ENCODE peak calls at places on chromosome 20, in four cellular contexts. R is tibial nerve, C is IMR-90, Z is Peyer's patch. H is an unnamed sample.

GRCh38 chr20:19785173-19785799 is 27.2 kb downstream of the RIN2 start:
- DNase-seq in R (no peak), C (peak; percentile 68), Z (no peak), H (no peak)

GRCh38 chr20:50629675-50630055 is 61.7 kb downstream of the RIPOR3 start:
- DNase-seq in Z (no peak), R (no peak), C (no peak), H (no peak)

GRCh38 chr20:36062799-36063198 is 91.7 kb upstream of the EPB41L1 start:
- DNase-seq in R (no peak), C (no peak), Z (no peak), H (no peak)

GRCh38 chr20:14860410-14860814 is 523.0 kb upstream of the FLRT3 start:
- DNase-seq in R (no peak), Z (no peak), C (no peak), H (no peak)

GRCh38 chr20:2652724-2653510 is 485 bp downstream of the NOP56 start:
- DNase-seq in C (no peak), R (no peak), Z (peak; percentile 69), H (no peak)

GRCh38 chr20:51132286-51132810 is 109.4 kb upstream of the KCNG1 start:
- DNase-seq in R (no peak), Z (no peak), C (peak; percentile 37), H (no peak)

GRCh38 chr20:62936996-62937352 is 973 bp upstream of the GID8 start:
- DNase-seq in C (peak; percentile 83), R (no peak), Z (no peak), H (no peak)

GRCh38 chr20:63494084-63494419 is 4.8 kb downstream of the EEF1A2 start:
- DNase-seq in Z (no peak), R (no peak), C (no peak), H (no peak)

GRCh38 chr20:1374246-1374645 is 18.6 kb downstream of the FKBP1A start:
- DNase-seq in R (no peak), C (no peak), Z (no peak), H (no peak)

GRCh38 chr20:1371830-1372539 is 20.9 kb downstream of the FKBP1A start:
- DNase-seq in C (no peak), Z (no peak), R (no peak), H (no peak)

GRCh38 chr20:1373614-1374013 is 19.2 kb downstream of the FKBP1A start:
- DNase-seq in C (no peak), R (no peak), Z (no peak), H (no peak)

GRCh38 chr20:1371235-1371782 is 21.5 kb downstream of the FKBP1A start:
- DNase-seq in C (no peak), Z (no peak), R (no peak), H (no peak)

GRCh38 chr20:1373036-1373435 is 19.8 kb downstream of the FKBP1A start:
- DNase-seq in C (no peak), Z (no peak), R (no peak), H (no peak)
- H3K4me1 ChIP-seq in C (peaks cover 36% of the 10 kb centered on the region), Z (peaks cover 8% of the 10 kb centered on the region), R (peaks cover 49% of the 10 kb centered on the region), H (peaks cover 27% of the 10 kb centered on the region)

DNA sequence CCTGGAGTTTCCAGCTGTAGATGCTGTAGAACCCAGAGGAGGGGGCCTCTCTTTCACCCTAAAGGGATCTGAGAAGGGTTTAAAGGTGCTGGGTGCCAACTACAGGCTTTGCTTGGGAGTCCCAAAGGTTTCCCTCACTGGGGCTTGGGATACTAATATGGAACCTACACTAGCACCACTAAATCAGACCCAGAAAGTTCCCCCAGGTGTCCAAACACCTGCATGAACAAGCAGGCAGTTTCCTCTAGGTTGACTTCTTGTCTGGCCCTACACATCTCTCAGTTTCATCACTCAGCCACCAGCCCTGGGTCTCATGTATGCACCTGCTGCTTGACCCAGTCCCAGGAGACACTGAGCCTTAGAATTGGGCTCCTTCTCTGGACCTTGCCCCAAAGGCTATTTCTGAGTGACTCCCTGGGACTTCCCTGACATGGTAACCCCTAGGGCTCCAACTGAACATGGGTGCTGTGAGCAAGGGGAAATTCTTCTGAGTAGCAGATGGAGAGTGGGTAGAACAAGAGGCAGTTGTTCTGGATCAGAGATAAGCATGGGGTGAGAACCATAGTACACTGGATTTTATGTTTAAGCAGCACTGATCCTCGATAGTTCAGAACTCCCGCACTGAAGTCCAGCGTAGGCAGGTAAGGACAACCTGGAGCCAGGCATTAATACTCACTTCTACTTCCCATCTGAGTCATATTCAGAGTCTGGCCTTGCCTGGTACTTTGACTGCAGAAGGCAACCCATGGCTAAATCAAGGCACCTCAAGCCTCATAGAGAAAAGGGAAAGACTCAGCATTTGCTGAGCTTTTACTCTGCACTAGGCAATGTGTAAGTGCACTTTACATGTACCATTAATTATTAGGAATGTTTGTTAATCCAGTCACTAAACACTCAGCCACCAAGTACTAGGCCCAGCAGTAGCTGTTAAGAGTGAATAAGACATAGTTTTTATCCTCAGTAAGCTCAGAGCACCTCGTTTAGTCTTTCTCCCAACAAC is 16.8 kb downstream of the BCL2L1 start:
- DNase-seq in C (no peak), R (no peak), Z (no peak), H (no peak)
- H3K4me1 ChIP-seq in C (peaks cover 5% of the 10 kb centered on the region), R (peaks cover 59% of the 10 kb centered on the region), Z (no peaks in the 10 kb centered on the region), H (peaks cover 46% of the 10 kb centered on the region)

DNA sequence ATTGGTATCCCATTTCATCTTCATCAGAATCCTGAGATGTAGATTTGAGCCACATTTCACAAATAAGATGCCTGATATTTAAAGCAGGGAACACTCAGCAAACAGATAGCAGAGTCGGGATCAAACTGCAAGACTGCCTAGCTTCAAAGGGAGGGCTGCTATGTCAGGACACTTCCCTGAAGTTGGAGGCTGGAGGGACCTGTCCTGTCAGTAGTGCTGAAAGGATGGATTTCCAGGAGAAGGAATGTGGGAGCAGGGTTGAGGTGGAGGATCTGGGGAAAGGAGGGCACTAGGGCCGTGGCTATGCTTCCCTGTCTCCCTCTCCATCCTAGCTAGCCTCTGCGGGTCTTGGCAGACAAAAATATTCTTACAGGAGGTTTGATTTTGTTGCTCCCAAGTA is 32.2 kb downstream of the COX4I2 start:
- DNase-seq in R (no peak), Z (no peak), C (peak; percentile 20), H (no peak)
- H3K4me1 ChIP-seq in R (peaks cover 89% of the 10 kb centered on the region), Z (peaks cover 3% of the 10 kb centered on the region), C (peaks cover 19% of the 10 kb centered on the region), H (peaks cover 53% of the 10 kb centered on the region)

DNA sequence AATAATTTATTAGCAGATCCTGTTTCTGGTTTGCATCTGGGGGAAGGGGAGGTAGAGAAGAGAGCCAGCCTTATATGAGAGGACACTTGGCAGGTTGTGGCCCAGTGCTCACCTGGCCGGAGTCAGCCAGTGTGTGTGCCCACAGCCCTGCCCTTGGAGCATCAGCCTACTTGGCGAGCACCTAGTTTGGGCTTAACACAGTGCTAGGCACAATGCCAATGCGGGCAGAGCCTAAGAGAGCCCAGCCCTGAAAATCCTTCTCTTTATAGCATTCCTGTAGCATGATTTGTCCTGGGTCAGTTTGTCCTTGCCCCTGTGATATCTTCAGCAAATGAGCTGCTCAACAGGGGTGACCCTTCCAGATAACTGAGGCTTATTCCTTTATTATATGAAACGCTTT is 73.0 kb downstream of the SLX4IP start:
- DNase-seq in R (no peak), Z (no peak), C (peak; percentile 19), H (no peak)
- H3K4me1 ChIP-seq in R (peaks cover 21% of the 10 kb centered on the region), Z (peaks cover 6% of the 10 kb centered on the region), C (peaks cover 23% of the 10 kb centered on the region), H (peaks cover 17% of the 10 kb centered on the region)

GRCh38 chr20:43915209-43916072 is 789 bp downstream of the TOX2 start:
- DNase-seq in C (peak; percentile 23), Z (no peak), R (no peak), H (no peak)
- H3K4me1 ChIP-seq in C (peaks cover 7% of the 10 kb centered on the region), Z (no peaks in the 10 kb centered on the region), R (no peaks in the 10 kb centered on the region), H (peaks cover 18% of the 10 kb centered on the region)

DNA sequence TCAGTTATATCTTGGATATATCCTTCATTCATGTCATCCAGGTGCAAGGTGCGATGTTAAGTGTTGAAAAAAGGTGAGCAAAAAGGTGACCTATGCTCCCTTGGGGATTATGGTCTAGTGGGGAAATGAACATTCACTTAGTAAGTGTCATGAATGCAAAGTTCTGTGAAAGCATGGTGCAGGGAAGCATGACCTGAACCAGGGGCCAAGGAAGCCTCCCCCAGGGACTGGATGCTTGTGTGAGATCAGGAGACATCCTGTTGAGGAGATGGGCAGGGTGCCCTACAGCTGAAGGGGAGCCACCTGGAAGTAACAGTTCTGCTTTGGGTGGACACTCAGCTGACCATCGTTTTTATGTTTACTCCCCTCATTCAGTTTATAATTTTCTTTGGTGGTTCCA is 179.5 kb downstream of the SYNDIG1 start:
- DNase-seq in Z (no peak), C (no peak), R (no peak), H (no peak)
- H3K4me1 ChIP-seq in Z (no peaks in the 10 kb centered on the region), C (peaks cover 22% of the 10 kb centered on the region), R (no peaks in the 10 kb centered on the region), H (no peaks in the 10 kb centered on the region)

GRCh38 chr20:37316775-37317170 is 27.3 kb downstream of the MANBAL start:
- DNase-seq in R (no peak), Z (no peak), C (no peak), H (no peak)
- H3K4me1 ChIP-seq in R (peaks cover 29% of the 10 kb centered on the region), Z (peaks cover 13% of the 10 kb centered on the region), C (peaks cover 33% of the 10 kb centered on the region), H (peaks cover 12% of the 10 kb centered on the region)

DNA sequence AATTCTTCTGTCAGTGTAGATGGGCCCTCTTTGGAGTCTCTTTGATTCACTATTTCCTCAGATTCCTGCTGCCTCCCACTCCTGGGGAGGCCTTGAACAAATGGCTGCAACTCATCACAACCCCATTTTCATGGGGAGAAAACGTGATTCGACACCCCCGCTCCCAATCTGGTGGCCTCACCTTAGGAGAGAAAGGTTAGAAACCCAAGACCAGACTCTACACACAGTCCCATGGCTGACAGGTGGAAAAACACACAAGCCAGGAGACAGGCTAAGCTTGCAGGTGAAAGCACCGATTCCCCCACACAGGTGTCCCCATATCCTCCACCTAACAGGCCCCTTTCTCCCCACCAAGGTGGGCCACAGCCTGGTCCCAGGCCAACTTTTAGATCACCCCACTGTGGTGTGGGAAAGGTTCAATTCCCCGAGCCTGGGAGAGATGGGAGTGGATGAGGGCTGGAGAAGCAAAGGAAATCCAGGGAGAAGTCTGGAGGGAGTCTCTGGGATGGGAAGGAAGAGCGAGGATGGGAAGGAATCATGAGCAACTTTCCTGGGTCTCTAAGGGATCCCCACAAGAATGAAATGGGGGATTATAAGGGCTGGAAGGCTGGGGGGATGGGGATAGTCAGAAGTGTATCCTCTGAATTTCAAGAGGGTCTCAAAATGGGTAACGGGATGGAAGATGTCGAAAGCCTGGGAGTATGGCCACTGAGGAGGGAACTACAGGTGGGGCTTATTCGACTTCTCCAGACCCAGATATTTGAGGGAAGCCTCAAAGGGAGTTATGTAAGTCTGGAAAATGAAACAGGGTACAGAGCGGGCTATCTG is 946 bp downstream of the PLAGL2 start:
- DNase-seq in C (no peak), R (no peak), Z (no peak), H (no peak)
- H3K4me1 ChIP-seq in C (peaks cover 21% of the 10 kb centered on the region), R (peaks cover 41% of the 10 kb centered on the region), Z (peaks cover 18% of the 10 kb centered on the region), H (peaks cover 47% of the 10 kb centered on the region)

DNA sequence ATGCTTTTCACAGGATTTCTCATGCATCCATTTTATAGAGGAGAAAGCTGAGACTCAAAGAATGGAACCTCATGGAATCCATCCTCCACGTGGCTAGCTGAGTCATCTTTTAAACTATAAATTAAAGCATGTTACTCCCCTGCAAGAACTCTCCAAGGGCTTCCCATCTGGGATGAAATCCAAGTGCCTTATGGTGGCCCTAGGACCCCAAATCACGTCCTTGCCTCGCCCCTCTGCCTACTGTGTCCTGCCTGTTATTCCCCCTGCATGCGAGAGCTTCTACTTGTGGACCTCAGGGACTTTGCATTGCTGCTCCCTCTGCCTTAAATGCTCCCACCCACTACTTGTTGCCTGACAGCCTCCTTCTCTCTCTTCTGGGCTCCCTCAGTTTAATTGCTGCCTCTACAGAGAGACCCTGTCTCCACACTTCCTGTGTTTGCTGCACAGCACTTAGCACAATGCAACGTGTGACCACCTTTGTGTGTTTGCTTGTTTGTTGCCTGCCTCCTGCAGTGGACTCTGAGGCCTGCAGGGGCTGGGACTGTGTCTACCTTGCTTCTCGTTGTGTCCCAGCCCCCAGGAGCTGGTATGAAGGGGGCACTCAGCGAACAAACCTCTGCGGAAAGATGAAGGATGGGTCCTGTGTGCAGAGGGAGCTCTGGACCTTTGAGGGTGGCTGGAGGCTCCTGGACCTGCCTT is 39.4 kb downstream of the TOX2 start:
- DNase-seq in C (peak; percentile 47), R (no peak), Z (no peak), H (no peak)
- H3K4me1 ChIP-seq in C (peaks cover 40% of the 10 kb centered on the region), R (peaks cover 20% of the 10 kb centered on the region), Z (peaks cover 28% of the 10 kb centered on the region), H (no peaks in the 10 kb centered on the region)